ENCODE peak calls at places on chromosomes 11 and 22, in five cellular contexts. Z is foreskin fibroblast, V is nephron progenitor cell, D is neural crest cell, J is NB4. F is an unnamed sample.

GRCh38 chr22:27534720-27535125 is 266.8 kb downstream of the MN1 start:
- DNase-seq in Z (peak; percentile 59), D (no peak), J (no peak), V (no peak), F (peak; percentile 91)

GRCh38 chr11:113372317-113372716 is 15.3 kb upstream of the ANKK1 start:
- DNase-seq in D (no peak), V (no peak), J (no peak), Z (no peak), F (no peak)

GRCh38 chr11:106197438-106197837 is 120.0 kb downstream of the AASDHPPT start:
- DNase-seq in Z (no peak), J (no peak), V (no peak), D (no peak), F (no peak)

GRCh38 chr11:86638673-86639072 is 33.7 kb downstream of the ME3 start:
- DNase-seq in Z (no peak), J (no peak), D (no peak), V (no peak), F (no peak)

GRCh38 chr22:36399473-36399780 is 11.7 kb upstream of the MYH9 start:
- DNase-seq in Z (no peak), J (peak; percentile 66), V (no peak), D (no peak), F (no peak)

GRCh38 chr11:89220684-89221339 is 43.1 kb downstream of the TYR start:
- DNase-seq in Z (no peak), J (no peak), V (no peak), D (no peak), F (no peak)

GRCh38 chr11:47233989-47234668 is 14.5 kb downstream of the ACP2 start:
- DNase-seq in Z (peak; percentile 40), D (no peak), J (peak; percentile 61), V (no peak), F (peak; percentile 68)

GRCh38 chr11:17504330-17505107 is 27.9 kb upstream of the ABCC8 start:
- DNase-seq in Z (peak; percentile 65), J (peak; percentile 70), D (peak; percentile 77), V (peak; percentile 86), F (peak; percentile 60)

GRCh38 chr11:96614846-96615245 is 225.0 kb downstream of the JRKL start:
- DNase-seq in V (no peak), D (no peak), Z (no peak), J (no peak), F (no peak)

GRCh38 chr11:13339196-13340153 is 61.9 kb downstream of the BMAL1 start:
- DNase-seq in Z (peak; percentile 96), D (no peak), J (peak; percentile 27), V (no peak), F (peak; percentile 92)

GRCh38 chr11:123062892-123063395 is 1.0 kb upstream of the HSPA8 start:
- DNase-seq in D (no peak), V (no peak), J (peak; percentile 82), Z (no peak), F (peak; percentile 62)

GRCh38 chr11:830295-831131 is 2.2 kb upstream of the CD151 start:
- DNase-seq in Z (peak; percentile 67), D (peak; percentile 62), V (peak; percentile 90), J (no peak), F (peak; percentile 63)

GRCh38 chr22:16601437-16602223 is 9.0 kb upstream of the CCT8L2 start:
- DNase-seq in Z (no peak), D (no peak), V (no peak), J (peak; percentile 3), F (no peak)

GRCh38 chr22:19840955-19841640 is 13.6 kb downstream of the GNB1L start:
- DNase-seq in Z (no peak), V (no peak), D (no peak), J (no peak), F (no peak)

GRCh38 chr22:47622541-47622940 is 860.1 kb downstream of the TBC1D22A start:
- DNase-seq in J (no peak), D (no peak), V (no peak), Z (no peak), F (no peak)

GRCh38 chr11:11622772-11623531 is 1.1 kb upstream of the GALNT18 start:
- DNase-seq in D (no peak), J (no peak), Z (no peak), V (no peak), F (peak; percentile 37)

GRCh38 chr11:87803748-87804147 is 371.5 kb downstream of the RAB38 start:
- DNase-seq in V (no peak), J (no peak), Z (no peak), D (no peak), F (no peak)

GRCh38 chr11:134332189-134332631 is 422 bp downstream of the GLB1L2 start:
- DNase-seq in J (no peak), Z (no peak), V (peak; percentile 47), D (peak; percentile 29), F (no peak)

GRCh38 chr22:21711851-21712250 is 23.7 kb downstream of the YPEL1 start:
- DNase-seq in D (no peak), Z (no peak), V (no peak), J (no peak), F (no peak)

GRCh38 chr22:20641198-20641892 is 132.6 kb upstream of the SERPIND1 start:
- DNase-seq in V (no peak), J (no peak), D (no peak), Z (no peak), F (no peak)

GRCh38 chr11:111604392-111605009 is 2.3 kb downstream of the SIK2 start:
- DNase-seq in J (peak; percentile 67), D (no peak), V (peak; percentile 9), Z (no peak), F (peak; percentile 56)

GRCh38 chr22:37661160-37661924 is 2.8 kb downstream of the PDXP start:
- DNase-seq in V (no peak), D (no peak), Z (peak; percentile 67), J (peak; percentile 47), F (peak; percentile 87)

GRCh38 chr22:19289475-19290161 is 1.9 kb downstream of the CLTCL1 start:
- DNase-seq in D (no peak), J (peak; percentile 59), V (no peak), Z (no peak), F (peak; percentile 86)

GRCh38 chr22:38034278-38034882 is 22.8 kb upstream of the PICK1 start:
- DNase-seq in D (no peak), Z (peak; percentile 89), J (peak; percentile 96), V (no peak), F (peak; percentile 89)

GRCh38 chr11:116579857-116580727 is 192.7 kb downstream of the BUD13 start:
- DNase-seq in D (peak; percentile 14), J (no peak), Z (no peak), V (peak; percentile 54), F (no peak)

GRCh38 chr11:27040302-27041115 is at the start of gene BBOX1:
- DNase-seq in D (no peak), V (no peak), Z (no peak), J (no peak), F (no peak)

GRCh38 chr11:131824766-131825165 is 454.4 kb downstream of the NTM start:
- DNase-seq in J (peak; percentile 51), D (no peak), Z (peak; percentile 79), V (no peak), F (no peak)

GRCh38 chr11:27409742-27410141 is 46.7 kb upstream of the CCDC34 start:
- DNase-seq in J (no peak), D (no peak), Z (no peak), V (no peak), F (no peak)

GRCh38 chr11:74330065-74330858 is 18.8 kb upstream of the P4HA3 start:
- DNase-seq in D (no peak), V (no peak), Z (peak; percentile 43), J (no peak), F (peak; percentile 71)

GRCh38 chr11:124950606-124951330 is 3.2 kb upstream of the CCDC15 start:
- DNase-seq in D (no peak), J (no peak), Z (no peak), V (no peak), F (no peak)

GRCh38 chr22:29079218-29079901 is 6.5 kb downstream of the KREMEN1 start:
- DNase-seq in D (no peak), J (no peak), Z (no peak), V (no peak), F (no peak)

GRCh38 chr11:2980168-2980840 is 11.8 kb downstream of the NAP1L4 start:
- DNase-seq in V (no peak), D (no peak), Z (no peak), J (no peak), F (no peak)

GRCh38 chr11:116240661-116241060 is 532.1 kb downstream of the BUD13 start:
- DNase-seq in Z (no peak), J (peak; percentile 34), D (no peak), V (no peak), F (no peak)

GRCh38 chr11:44627911-44628729 is 62.7 kb downstream of the CD82 start:
- DNase-seq in J (no peak), D (peak; percentile 1), V (no peak), Z (no peak), F (peak; percentile 26)

GRCh38 chr11:11407065-11407737 is 54.2 kb upstream of the CSNK2A3 start:
- DNase-seq in V (no peak), J (peak; percentile 82), D (no peak), Z (no peak), F (no peak)

GRCh38 chr11:71251761-71252433 is 480 bp downstream of the SHANK2 start:
- DNase-seq in D (peak; percentile 57), Z (no peak), J (peak; percentile 69), V (peak; percentile 87), F (no peak)

GRCh38 chr22:38088723-38089473 is 4.9 kb upstream of the SLC16A8 start:
- DNase-seq in J (no peak), V (no peak), Z (no peak), D (no peak), F (peak; percentile 10)

GRCh38 chr11:34860034-34860433 is 56.1 kb downstream of the APIP start:
- DNase-seq in Z (peak; percentile 10), J (no peak), V (no peak), D (no peak), F (no peak)

GRCh38 chr11:9461760-9462134 is 935 bp downstream of the ZNF143 start:
- DNase-seq in D (no peak), V (no peak), Z (no peak), J (peak; percentile 26), F (peak; percentile 31)

GRCh38 chr11:123386746-123387510 is 43.1 kb upstream of the GRAMD1B start:
- DNase-seq in D (no peak), V (no peak), Z (peak; percentile 49), J (no peak), F (no peak)

GRCh38 chr11:78365381-78365792 is 52.2 kb downstream of the GAB2 start:
- DNase-seq in Z (no peak), D (no peak), J (no peak), V (no peak), F (no peak)
- TF ChIP-seq CTCF in Z (no peak), D (no peak), J (no peak), V (no peak), F (no peak)

GRCh38 chr11:129766858-129767604 is 48.6 kb upstream of the TMEM45B start:
- DNase-seq in J (peak; percentile 69), V (peak; percentile 49), D (peak; percentile 32), Z (no peak), F (peak; percentile 38)
- TF ChIP-seq CTCF in J (peak; percentile 67), V (peak; percentile 58), D (peak; percentile 75), Z (peak; percentile 52), F (peak; percentile 66)

GRCh38 chr22:22802346-22802970 is 85.2 kb upstream of the IGLL5 start:
- DNase-seq in V (no peak), J (peak; percentile 60), Z (no peak), D (no peak), F (no peak)
- TF ChIP-seq CTCF in V (peak; percentile 25), J (peak; percentile 71), Z (no peak), D (peak; percentile 41), F (peak; percentile 19)

GRCh38 chr22:30649430-30650007 is 13.9 kb downstream of the SLC35E4 start:
- DNase-seq in D (no peak), J (peak; percentile 88), V (no peak), Z (peak; percentile 89), F (peak; percentile 34)
- TF ChIP-seq CTCF in D (no peak), J (peak; percentile 10), V (no peak), Z (no peak), F (no peak)

GRCh38 chr22:42719133-42719532 is 1.5 kb downstream of the A4GALT start:
- DNase-seq in Z (no peak), J (no peak), V (no peak), D (no peak), F (no peak)
- TF ChIP-seq CTCF in Z (no peak), J (no peak), V (no peak), D (peak; percentile 27), F (no peak)